ENCODE peak calls at places on chromosomes 3 and 15, in seven cellular contexts. One of them, this sample, is unnamed.

GRCh38 chr3:156614642-156615511 is 59.5 kb upstream of the TIPARP start:
- DNase-seq in GM10248: no peak
- DNase-seq in AG09309: no peak
- DNase-seq in fibroblast of the aortic adventitia: peak
- DNase-seq in astrocyte of the spinal cord: peak
- DNase-seq in amniotic stem cell: no peak
- DNase-seq in NAMALWA: peak
- DNase-seq in this sample: peak

GRCh38 chr15:51672100-51672731 is 9.1 kb upstream of the SCG3 start:
- DNase-seq in NAMALWA: no peak
- DNase-seq in astrocyte of the spinal cord: no peak
- DNase-seq in fibroblast of the aortic adventitia: no peak
- DNase-seq in amniotic stem cell: no peak
- DNase-seq in AG09309: no peak
- DNase-seq in GM10248: no peak
- DNase-seq in this sample: no peak

GRCh38 chr3:39404943-39405686 is 1.4 kb upstream of the RPSA start:
- DNase-seq in astrocyte of the spinal cord: no peak
- DNase-seq in NAMALWA: no peak
- DNase-seq in amniotic stem cell: no peak
- DNase-seq in GM10248: no peak
- DNase-seq in fibroblast of the aortic adventitia: no peak
- DNase-seq in AG09309: no peak
- DNase-seq in this sample: no peak

GRCh38 chr15:43275736-43276562 is 9.2 kb upstream of the TGM5 start:
- DNase-seq in astrocyte of the spinal cord: no peak
- DNase-seq in GM10248: no peak
- DNase-seq in NAMALWA: no peak
- DNase-seq in fibroblast of the aortic adventitia: no peak
- DNase-seq in amniotic stem cell: no peak
- DNase-seq in AG09309: no peak
- DNase-seq in this sample: no peak

GRCh38 chr3:67460841-67461240 is 193.6 kb downstream of the SUCLG2 start:
- DNase-seq in GM10248: no peak
- DNase-seq in AG09309: no peak
- DNase-seq in astrocyte of the spinal cord: no peak
- DNase-seq in fibroblast of the aortic adventitia: no peak
- DNase-seq in amniotic stem cell: no peak
- DNase-seq in NAMALWA: no peak
- DNase-seq in this sample: peak

GRCh38 chr3:182795383-182795782 is 2.1 kb downstream of the ATP11B start:
- DNase-seq in amniotic stem cell: no peak
- DNase-seq in GM10248: peak
- DNase-seq in fibroblast of the aortic adventitia: no peak
- DNase-seq in astrocyte of the spinal cord: no peak
- DNase-seq in NAMALWA: peak
- DNase-seq in AG09309: no peak
- DNase-seq in this sample: no peak

GRCh38 chr3:146256851-146257486 is 6.1 kb upstream of the PLSCR4 start:
- DNase-seq in astrocyte of the spinal cord: peak
- DNase-seq in NAMALWA: no peak
- DNase-seq in fibroblast of the aortic adventitia: peak
- DNase-seq in AG09309: no peak
- DNase-seq in GM10248: no peak
- DNase-seq in amniotic stem cell: no peak
- DNase-seq in this sample: no peak

GRCh38 chr3:55655544-55655943 is 168.4 kb upstream of the WNT5A start:
- DNase-seq in fibroblast of the aortic adventitia: no peak
- DNase-seq in AG09309: no peak
- DNase-seq in amniotic stem cell: no peak
- DNase-seq in GM10248: no peak
- DNase-seq in astrocyte of the spinal cord: no peak
- DNase-seq in NAMALWA: no peak
- DNase-seq in this sample: no peak

GRCh38 chr3:161474139-161474538 is 22.5 kb upstream of the OTOL1 start:
- DNase-seq in AG09309: no peak
- DNase-seq in GM10248: no peak
- DNase-seq in astrocyte of the spinal cord: no peak
- DNase-seq in fibroblast of the aortic adventitia: no peak
- DNase-seq in amniotic stem cell: no peak
- DNase-seq in NAMALWA: peak
- DNase-seq in this sample: no peak

GRCh38 chr3:1529666-1530065 is 436.8 kb downstream of the CNTN6 start:
- DNase-seq in NAMALWA: no peak
- DNase-seq in GM10248: no peak
- DNase-seq in amniotic stem cell: no peak
- DNase-seq in astrocyte of the spinal cord: no peak
- DNase-seq in AG09309: no peak
- DNase-seq in fibroblast of the aortic adventitia: no peak
- DNase-seq in this sample: no peak

GRCh38 chr3:42906085-42906904 is at the start of gene ZNF662:
- DNase-seq in fibroblast of the aortic adventitia: no peak
- DNase-seq in astrocyte of the spinal cord: peak
- DNase-seq in NAMALWA: no peak
- DNase-seq in amniotic stem cell: no peak
- DNase-seq in GM10248: no peak
- DNase-seq in AG09309: no peak
- DNase-seq in this sample: peak

This sample was measured in LHCN-M2.